ENCODE peak calls at places on chromosomes 12 and 14, in nine cellular contexts. C is MG63; Z is HFFc6; R is Caki2; U is fibroblast of pulmonary artery; P is activated CD8-positive, alpha-beta memory T cell treated with anti-CD3 and anti-CD28 coated beads, Interleukin-2, amount 10 ng/mL, durations not matched to agents 7 days and 5 days; I is hepatocyte; H is GM20000; V is NCI-H1105 treated with DMSO at 0.1 percent for 48 hours. G is an unnamed sample.

GRCh38 chr12:112418596-112419268 is at the start of gene PTPN11:
- DNase-seq in R (peak), C (peak), U (peak), V (peak), P (peak), I (peak), H (peak), Z (peak), G (no peak)

GRCh38 chr14:54629183-54629582 is 62.3 kb downstream of the SAMD4A start:
- DNase-seq in V (no peak), Z (no peak), R (no peak), C (no peak), P (no peak), H (no peak), I (no peak), U (no peak), G (no peak)

GRCh38 chr14:53953828-53954550 is 2.6 kb downstream of the BMP4 start:
- DNase-seq in C (peak), Z (peak), H (no peak), I (peak), V (peak), U (peak), P (no peak), R (peak), G (no peak)

GRCh38 chr12:25051583-25052190 is 102.8 kb upstream of the BCAT1 start:
- DNase-seq in V (no peak), H (peak), I (no peak), C (no peak), U (no peak), R (no peak), Z (no peak), P (peak), G (no peak)

GRCh38 chr14:78764240-78764639 is 594.1 kb downstream of the NRXN3 start:
- DNase-seq in C (no peak), R (no peak), H (no peak), Z (peak), U (peak), I (no peak), P (no peak), V (no peak), G (peak)

GRCh38 chr12:92971869-92972524 is 42.9 kb upstream of the EEA1 start:
- DNase-seq in Z (peak), P (no peak), C (peak), R (peak), H (no peak), V (no peak), I (no peak), U (peak), G (peak)

GRCh38 chr14:22650046-22650739 is 6.0 kb upstream of the OR6J1 start:
- DNase-seq in P (no peak), U (no peak), C (no peak), V (no peak), R (no peak), I (no peak), H (no peak), Z (no peak), G (no peak)

GRCh38 chr14:32593290-32593942 is 264.3 kb downstream of the AKAP6 start:
- DNase-seq in Z (peak), V (no peak), R (no peak), U (peak), H (no peak), C (peak), P (no peak), I (no peak), G (peak)

GRCh38 chr12:47188576-47189441 is 109.0 kb upstream of the AMIGO2 start:
- DNase-seq in C (peak), P (no peak), Z (peak), R (no peak), U (peak), V (no peak), H (no peak), I (peak), G (no peak)

GRCh38 chr14:67428501-67429031 is 16.6 kb upstream of the PLEK2 start:
- DNase-seq in R (no peak), I (peak), U (peak), Z (peak), H (no peak), P (no peak), V (no peak), C (peak), G (no peak)

GRCh38 chr12:4191642-4192041 is 81.9 kb upstream of the CCND2 start:
- DNase-seq in R (no peak), V (no peak), P (no peak), Z (no peak), I (no peak), H (peak), C (no peak), U (no peak), G (no peak)